ENCODE peak calls at places on chromosomes 4 and X, in six cellular contexts. Y is activated CD8-positive, alpha-beta T cell treated with anti-CD3 and anti-CD28 coated beads, Interleukin-2, amount 10 ng/mL, durations not matched to agents 7 days and 5 days; M is activated T-cell treated with anti-CD3 and anti-CD28 coated beads, Interleukin-2, amount 50 U/mL, for 4 hours; X is DND-41; G is SK-N-SH treated with all-trans-retinoic acid at 6 μM for 48 hours; V is effector memory CD8-positive, alpha-beta T cell. F is an unnamed sample.

GRCh38 chrX:38985375-38985774 is 184.1 kb downstream of the MID1IP1 start:
- ATAC-seq in Y (peak; percentile 51), M (peak; percentile 46), X (peak; percentile 92), G (peak; percentile 35), V (peak; percentile 32), F (no peak)

GRCh38 chr4:2008671-2008920 is 178 bp downstream of the NELFA start:
- ATAC-seq in Y (no peak), M (peak; percentile 23), X (no peak), G (peak; percentile 54), V (no peak), F (no peak)

GRCh38 chr4:113511944-113512343 is 249.6 kb downstream of the CAMK2D start:
- ATAC-seq in Y (no peak), M (no peak), X (no peak), G (no peak), V (no peak), F (no peak)

GRCh38 chr4:118033148-118034060 is 882 bp upstream of the NDST3 start:
- ATAC-seq in Y (peak; percentile 51), M (peak; percentile 53), X (peak; percentile 57), G (peak; percentile 78), V (no peak), F (no peak)

GRCh38 chrX:135985974-135986312 is 708 bp downstream of the SLC9A6 start:
- ATAC-seq in Y (no peak), M (no peak), X (no peak), G (peak; percentile 16), V (no peak), F (no peak)

GRCh38 chr4:139689093-139689722 is 23.6 kb downstream of the MGST2 start:
- ATAC-seq in Y (no peak), M (no peak), X (no peak), G (no peak), V (no peak), F (no peak)

GRCh38 chrX:68503830-68504229 is 5.0 kb downstream of the YIPF6 start:
- ATAC-seq in Y (no peak), M (peak; percentile 42), X (no peak), G (no peak), V (no peak), F (peak; percentile 47)

GRCh38 chrX:24334473-24334872 is 20.6 kb upstream of the SUPT20HL2 start:
- ATAC-seq in Y (no peak), M (no peak), X (no peak), G (no peak), V (no peak), F (no peak)

GRCh38 chr4:87151730-87152129 is 68.7 kb downstream of the KLHL8 start:
- ATAC-seq in Y (no peak), M (no peak), X (no peak), G (peak; percentile 42), V (no peak), F (no peak)

GRCh38 chr4:74109894-74110605 is 11.1 kb upstream of the CXCL2 start:
- ATAC-seq in Y (no peak), M (no peak), X (no peak), G (peak; percentile 83), V (no peak), F (no peak)